ENCODE peak calls at places on chromosomes 4 and X, in six cellular contexts. V is fibroblast of the aortic adventitia, C is tibial nerve, U is fibroblast of lung, E is stomach, W is cardiac fibroblast. R is an unnamed sample.
A peak's percentile ranks its signal among the peaks of the same experiment; 100 is the strongest.

GRCh38 chrX:22389544-22390243 is 117.0 kb downstream of the CBLL2 start:
- DNase-seq in W (peak; percentile 80), V (peak; percentile 87), U (peak; percentile 85), E (no peak), C (no peak), R (peak; percentile 74)

GRCh38 chrX:8728932-8729331 is 3.0 kb downstream of the ANOS1 start:
- DNase-seq in W (no peak), C (no peak), V (no peak), E (no peak), U (no peak), R (no peak)

GRCh38 chrX:119465555-119465954 is 2.7 kb upstream of the SLC25A5 start:
- DNase-seq in W (no peak), E (no peak), C (no peak), V (no peak), U (no peak), R (no peak)

GRCh38 chr4:66357316-66357715 is 687.0 kb upstream of the EPHA5 start:
- DNase-seq in V (peak; percentile 49), W (peak; percentile 67), E (no peak), U (peak; percentile 75), C (no peak), R (no peak)

GRCh38 chr4:156496797-156497196 is 474.8 kb downstream of the PDGFC start:
- DNase-seq in C (no peak), U (peak; percentile 91), V (peak; percentile 92), E (no peak), W (peak; percentile 72), R (no peak)

GRCh38 chr4:3706111-3706511 is 60.1 kb upstream of the ADRA2C start:
- DNase-seq in V (no peak), E (no peak), W (no peak), U (no peak), C (no peak), R (no peak)

GRCh38 chrX:39814391-39814790 is 283.4 kb downstream of the BCOR start:
- DNase-seq in E (no peak), W (peak; percentile 53), U (no peak), C (peak; percentile 19), V (peak; percentile 38), R (no peak)

GRCh38 chr4:123889376-123889945 is 492.9 kb downstream of the SPRY1 start:
- DNase-seq in V (peak; percentile 77), U (no peak), W (peak; percentile 21), E (no peak), C (no peak), R (no peak)

GRCh38 chr4:112053825-112054224 is 91.4 kb upstream of the FAM241A start:
- DNase-seq in E (no peak), W (no peak), C (no peak), U (no peak), V (no peak), R (no peak)

GRCh38 chrX:19063030-19063429 is 59.2 kb downstream of the ADGRG2 start:
- DNase-seq in U (peak; percentile 45), V (no peak), C (no peak), W (peak; percentile 25), E (no peak), R (no peak)

GRCh38 chr4:4791299-4791798 is 68.1 kb upstream of the MSX1 start:
- DNase-seq in V (peak; percentile 39), W (no peak), E (no peak), C (no peak), U (peak; percentile 52), R (no peak)

GRCh38 chr4:138192113-138192512 is 50.0 kb downstream of the SLC7A11 start:
- DNase-seq in W (peak; percentile 69), E (no peak), C (no peak), U (peak; percentile 64), V (no peak), R (no peak)

GRCh38 chr4:118968006-118968405 is 79.4 kb downstream of the SYNPO2 start:
- DNase-seq in E (peak; percentile 57), U (peak; percentile 93), V (peak; percentile 93), W (peak; percentile 82), C (peak; percentile 78), R (peak; percentile 88)

GRCh38 chr4:149203256-149204001 is 612.2 kb downstream of the IQCM start:
- DNase-seq in C (no peak), V (no peak), E (no peak), W (peak; percentile 10), U (peak; percentile 75), R (peak; percentile 58)

GRCh38 chrX:155745792-155746191 is 133.0 kb upstream of the TMLHE start:
- DNase-seq in C (no peak), V (peak; percentile 47), W (peak; percentile 57), E (peak; percentile 47), U (peak; percentile 7), R (peak; percentile 34)

GRCh38 chr4:40552536-40552935 is 77.1 kb downstream of the RBM47 start:
- DNase-seq in V (peak; percentile 24), W (no peak), U (peak; percentile 71), C (no peak), E (no peak), R (no peak)

GRCh38 chr4:78543424-78544238 is 7.9 kb upstream of the ANXA3 start:
- DNase-seq in W (no peak), C (no peak), V (no peak), E (no peak), U (peak; percentile 39), R (peak; percentile 39)

GRCh38 chr4:113502476-113502875 is 259.1 kb downstream of the CAMK2D start:
- DNase-seq in E (no peak), V (peak; percentile 12), U (peak; percentile 13), W (peak; percentile 39), C (no peak), R (no peak)

GRCh38 chrX:9466115-9466495 is 1.2 kb downstream of the TBL1X start:
- DNase-seq in V (no peak), E (peak; percentile 51), W (peak; percentile 25), C (peak; percentile 16), U (peak; percentile 26), R (no peak)

GRCh38 chr4:17687237-17687857 is 72.9 kb downstream of the MED28 start:
- DNase-seq in V (no peak), W (no peak), C (no peak), E (no peak), U (peak; percentile 38), R (no peak)

GRCh38 chr4:90190510-90190909 is 63.3 kb downstream of the CCSER1 start:
- DNase-seq in W (no peak), U (no peak), V (no peak), C (no peak), E (no peak), R (no peak)

GRCh38 chr4:144820706-144821105 is 174.8 kb downstream of the HHIP start:
- DNase-seq in W (peak; percentile 83), V (peak; percentile 72), U (peak; percentile 96), E (no peak), C (no peak), R (no peak)

DNA sequence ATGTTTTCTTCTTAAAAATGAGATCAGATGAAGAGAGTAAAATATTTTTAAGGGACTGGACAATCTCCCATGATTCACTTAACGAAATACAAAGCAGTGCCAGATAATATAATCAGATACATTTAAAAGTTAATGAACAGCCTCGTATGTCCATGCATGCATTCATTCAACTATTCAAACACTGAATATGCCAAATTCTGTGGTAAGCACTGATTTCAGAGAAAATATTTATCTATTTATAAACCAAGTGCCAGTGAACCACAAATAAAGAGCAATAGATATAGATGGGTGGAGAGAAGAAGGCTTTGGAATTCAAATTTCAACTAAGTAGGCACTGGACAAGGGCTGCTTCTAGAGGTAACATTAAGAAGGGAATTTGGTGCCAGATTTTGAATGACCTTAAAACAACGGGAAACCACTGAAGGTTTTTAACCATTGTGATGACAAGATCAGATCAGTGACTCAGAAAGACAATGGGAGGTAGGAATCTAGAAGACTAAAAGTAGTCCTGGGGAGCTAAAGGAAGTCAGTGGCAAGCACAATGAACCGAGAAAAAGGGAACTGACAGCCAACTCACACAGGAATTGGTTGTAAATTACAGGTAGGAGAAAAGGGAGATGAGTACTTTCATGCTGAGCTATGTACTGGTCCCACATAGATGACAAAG is 14.2 kb downstream of the ELOVL6 start:
- DNase-seq in W (peak; percentile 58), E (no peak), V (peak; percentile 47), C (no peak), U (peak; percentile 71), R (no peak)
- H3K4me3 ChIP-seq in W (no peak overlapping the region), E (no peak overlapping the region), V (no peak overlapping the region), C (no peak overlapping the region), U (no peak overlapping the region), R (no peak overlapping the region)

GRCh38 chr4:102580463-102580842 is 79.3 kb downstream of the NFKB1 start:
- DNase-seq in C (no peak), U (no peak), V (no peak), E (no peak), W (no peak), R (no peak)

GRCh38 chr4:102578270-102578669 is 77.1 kb downstream of the NFKB1 start:
- DNase-seq in W (no peak), C (no peak), U (no peak), E (no peak), V (no peak), R (no peak)

GRCh38 chr4:102578819-102579218 is 77.7 kb downstream of the NFKB1 start:
- DNase-seq in W (no peak), E (no peak), U (no peak), V (no peak), C (no peak), R (no peak)

GRCh38 chr4:102575369-102576129 is 74.4 kb downstream of the NFKB1 start:
- DNase-seq in E (no peak), C (no peak), W (peak; percentile 39), U (peak; percentile 54), V (no peak), R (no peak)

GRCh38 chr4:102579794-102580462 is 78.8 kb downstream of the NFKB1 start:
- DNase-seq in E (no peak), C (no peak), W (no peak), U (no peak), V (no peak), R (no peak)
- TF ChIP-seq CTCF in E (no peak), C (no peak), W (no peak), U (no peak), V (no peak), R (no peak)

GRCh38 chr4:177309525-177310371 is at the start of gene NEIL3:
- DNase-seq in U (peak; percentile 75), V (peak; percentile 90), W (peak; percentile 93), C (peak; percentile 66), E (peak; percentile 90), R (peak; percentile 42)

GRCh38 chr4:177308125-177308524 is 1.5 kb upstream of the NEIL3 start:
- DNase-seq in C (no peak), U (peak; percentile 86), V (peak; percentile 84), E (no peak), W (peak; percentile 90), R (no peak)

GRCh38 chr4:177313263-177313662 is 3.6 kb downstream of the NEIL3 start:
- DNase-seq in E (no peak), V (peak; percentile 41), C (no peak), U (no peak), W (peak; percentile 60), R (no peak)

GRCh38 chr4:177308842-177309524 is 691 bp upstream of the NEIL3 start:
- DNase-seq in E (no peak), W (no peak), V (no peak), U (no peak), C (no peak), R (no peak)
- H3K4me3 ChIP-seq in E (peak overlapping the region; percentile 58), W (peak overlapping the region; percentile 69), V (peak overlapping the region; percentile 86), U (peak overlapping the region; percentile 93), C (peak overlapping the region; percentile 38), R (peak overlapping the region; percentile 85)

GRCh38 chrX:135688137-135688536 is 25.3 kb upstream of the CT45A1 start:
- DNase-seq in V (no peak), W (no peak), E (no peak), C (no peak), U (no peak), R (no peak)
- TF ChIP-seq CTCF in V (no peak), W (peak; percentile 10), E (no peak), C (no peak), U (no peak), R (no peak)